ENCODE peak calls at places on chromosomes 12 and 14, in four cellular contexts. A, R, Z and L are unnamed samples.

GRCh38 chr14:105332352-105332874 is 17.9 kb downstream of the PACS2 start:
- DNase-seq in A (no peak), R (no peak), Z (no peak), L (no peak)

GRCh38 chr14:59268011-59268410 is 79.5 kb downstream of the DAAM1 start:
- DNase-seq in A (no peak), R (no peak), Z (no peak), L (no peak)

GRCh38 chr12:47757360-47757839 is 1.3 kb downstream of the RAPGEF3 start:
- DNase-seq in A (no peak), R (no peak), Z (no peak), L (no peak)

GRCh38 chr12:116559330-116560080 is at the start of gene MAP1LC3B2:
- DNase-seq in A (no peak), R (peak; percentile 56), Z (peak; percentile 39), L (peak; percentile 19)

GRCh38 chr12:61750604-61751003 is 509.6 kb upstream of the USP15 start:
- DNase-seq in A (no peak), R (no peak), Z (no peak), L (peak; percentile 6)

GRCh38 chr12:83349907-83350611 is 663.4 kb downstream of the TMTC2 start:
- DNase-seq in A (no peak), R (no peak), Z (no peak), L (no peak)

GRCh38 chr12:62291888-62292760 is 31.9 kb downstream of the USP15 start:
- DNase-seq in A (no peak), R (no peak), Z (peak; percentile 43), L (no peak)

GRCh38 chr12:111387747-111388365 is 17.9 kb upstream of the SH2B3 start:
- DNase-seq in A (no peak), R (no peak), Z (no peak), L (no peak)

GRCh38 chr12:12008232-12008850 is 62.4 kb upstream of the BCL2L14 start:
- DNase-seq in A (no peak), R (peak; percentile 73), Z (no peak), L (no peak)

GRCh38 chr12:94616217-94616729 is 34.1 kb downstream of the TMCC3 start:
- DNase-seq in A (peak; percentile 82), R (no peak), Z (no peak), L (peak; percentile 24)

GRCh38 chr14:105061428-105062047 is 3.7 kb downstream of the GPR132 start:
- DNase-seq in A (no peak), R (no peak), Z (no peak), L (no peak)

GRCh38 chr12:108327621-108328371 is 11.3 kb downstream of the CMKLR1 start:
- DNase-seq in A (no peak), R (no peak), Z (no peak), L (no peak)

GRCh38 chr14:21990116-21990515 is 316.5 kb upstream of the OR4E1 start:
- DNase-seq in A (peak; percentile 15), R (no peak), Z (no peak), L (no peak)

GRCh38 chr12:117036046-117036445 is 63.2 kb downstream of the TESC start:
- DNase-seq in A (no peak), R (no peak), Z (no peak), L (no peak)

GRCh38 chr12:21773799-21774198 is 707 bp downstream of the KCNJ8 start:
- DNase-seq in A (no peak), R (no peak), Z (peak; percentile 12), L (no peak)

GRCh38 chr12:116295327-116296263 is 18.1 kb upstream of the MED13L start:
- DNase-seq in A (no peak), R (no peak), Z (peak; percentile 22), L (no peak)

GRCh38 chr12:41014643-41015020 is 173.5 kb upstream of the PDZRN4 start:
- DNase-seq in A (no peak), R (no peak), Z (peak; percentile 0), L (peak; percentile 49)

GRCh38 chr12:121823101-121823726 is 19.4 kb downstream of the SETD1B start:
- DNase-seq in A (no peak), R (no peak), Z (no peak), L (no peak)

GRCh38 chr12:56146492-56147460 is 5.6 kb upstream of the MYL6B start:
- DNase-seq in A (no peak), R (no peak), Z (no peak), L (peak; percentile 59)

GRCh38 chr12:6345319-6346071 is 3.6 kb upstream of the TNFRSF1A start:
- DNase-seq in A (no peak), R (no peak), Z (peak; percentile 99), L (peak; percentile 98)

DNA sequence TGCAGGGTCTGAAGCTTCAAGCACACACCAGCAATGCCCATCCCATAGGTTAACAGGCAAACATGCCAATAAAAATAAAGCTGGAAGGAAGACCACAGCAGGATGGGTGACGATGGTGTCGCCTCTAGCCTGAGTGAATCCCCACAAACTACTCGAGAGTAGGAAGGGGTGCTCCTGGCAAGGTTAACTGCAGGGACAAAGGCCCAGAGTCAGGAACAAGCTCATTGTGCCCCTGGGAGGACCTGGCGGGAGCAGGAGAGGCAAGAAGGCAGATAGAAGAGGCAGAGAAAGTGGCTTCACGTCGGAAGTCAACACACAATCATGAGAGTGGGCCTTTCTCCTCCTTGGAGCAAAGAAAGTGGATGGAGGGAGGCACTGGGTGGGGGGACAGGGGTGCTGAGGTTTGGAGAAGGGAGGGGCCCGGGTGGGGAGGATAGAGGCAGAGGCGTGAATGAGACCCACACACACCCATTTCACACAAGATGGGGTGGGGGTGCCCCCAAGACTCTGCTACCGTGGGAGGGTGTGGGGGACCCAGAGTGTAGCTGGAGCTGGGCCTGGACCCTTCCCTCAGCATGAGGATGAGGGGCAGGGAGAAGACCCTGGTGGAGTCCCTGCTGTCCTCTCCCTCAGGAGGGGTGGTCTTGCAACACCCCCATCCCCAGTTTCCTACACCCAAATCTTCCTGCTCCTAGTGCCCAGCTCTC is 43.1 kb downstream of the DIO3 start:
- DNase-seq in A (no peak), R (no peak), Z (no peak), L (no peak)
- H2AK5ac ChIP-seq in A (no peak overlapping the region), R (no peak overlapping the region), Z (no peak overlapping the region), L (no peak overlapping the region)

DNA sequence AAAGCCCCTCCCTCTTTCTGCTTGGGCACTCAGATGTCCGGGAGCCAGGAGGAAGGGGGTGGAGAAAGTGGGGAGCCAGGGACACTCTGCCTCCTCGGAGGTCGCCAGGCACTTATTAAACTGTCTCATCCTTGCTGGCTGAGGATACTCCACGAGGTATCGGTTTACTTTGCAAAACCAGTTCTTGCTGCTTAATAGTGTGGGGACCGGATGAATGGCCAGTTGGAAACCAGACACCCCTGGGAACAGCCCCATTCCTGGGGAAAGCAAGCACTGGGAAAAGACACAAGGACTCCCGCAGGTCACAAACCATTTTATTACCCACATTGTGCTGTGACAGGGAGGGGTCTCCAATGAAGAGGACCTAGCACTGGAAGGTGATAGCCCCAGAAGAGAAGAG is 34.2 kb downstream of the CCDC88C start:
- DNase-seq in A (no peak), R (no peak), Z (no peak), L (no peak)
- H3K18ac ChIP-seq in A (no peak overlapping the region), R (no peak overlapping the region), Z (no peak overlapping the region), L (no peak overlapping the region)

DNA sequence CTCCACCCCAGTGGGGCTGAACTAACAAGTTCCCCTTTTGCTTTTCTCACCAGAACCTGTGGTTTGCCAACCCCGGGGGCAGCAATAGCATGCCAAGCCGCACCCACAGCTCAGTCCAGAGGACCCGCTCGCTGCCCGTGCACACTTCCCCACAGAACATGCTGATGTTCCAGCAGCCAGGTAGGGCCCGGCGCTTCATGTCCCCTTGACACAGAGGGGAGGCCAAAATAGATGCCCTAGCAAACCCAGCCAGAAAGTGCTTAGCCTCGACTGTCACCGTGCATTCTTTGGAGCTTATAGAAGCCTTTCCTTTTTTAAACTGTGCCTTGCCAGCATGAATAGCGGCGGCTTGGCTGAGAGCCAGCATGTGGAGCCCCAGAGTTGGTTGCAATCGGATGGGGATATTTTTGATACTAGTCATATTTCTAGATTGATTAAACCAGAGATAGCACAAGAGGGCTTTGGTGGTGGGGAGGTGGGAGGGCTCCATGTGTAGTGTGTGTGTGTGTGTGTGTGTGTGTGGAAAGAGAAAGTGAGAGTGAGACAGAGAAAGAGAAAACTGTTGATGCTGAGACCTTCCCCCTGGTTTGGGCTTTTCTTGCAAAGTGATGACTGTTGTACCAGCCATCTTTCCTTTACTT is 126.1 kb downstream of the GCH1 start:
- DNase-seq in A (no peak), R (no peak), Z (peak; percentile 79), L (no peak)
- H3K9ac ChIP-seq in A (no peak overlapping the region), R (no peak overlapping the region), Z (no peak overlapping the region), L (no peak overlapping the region)

DNA sequence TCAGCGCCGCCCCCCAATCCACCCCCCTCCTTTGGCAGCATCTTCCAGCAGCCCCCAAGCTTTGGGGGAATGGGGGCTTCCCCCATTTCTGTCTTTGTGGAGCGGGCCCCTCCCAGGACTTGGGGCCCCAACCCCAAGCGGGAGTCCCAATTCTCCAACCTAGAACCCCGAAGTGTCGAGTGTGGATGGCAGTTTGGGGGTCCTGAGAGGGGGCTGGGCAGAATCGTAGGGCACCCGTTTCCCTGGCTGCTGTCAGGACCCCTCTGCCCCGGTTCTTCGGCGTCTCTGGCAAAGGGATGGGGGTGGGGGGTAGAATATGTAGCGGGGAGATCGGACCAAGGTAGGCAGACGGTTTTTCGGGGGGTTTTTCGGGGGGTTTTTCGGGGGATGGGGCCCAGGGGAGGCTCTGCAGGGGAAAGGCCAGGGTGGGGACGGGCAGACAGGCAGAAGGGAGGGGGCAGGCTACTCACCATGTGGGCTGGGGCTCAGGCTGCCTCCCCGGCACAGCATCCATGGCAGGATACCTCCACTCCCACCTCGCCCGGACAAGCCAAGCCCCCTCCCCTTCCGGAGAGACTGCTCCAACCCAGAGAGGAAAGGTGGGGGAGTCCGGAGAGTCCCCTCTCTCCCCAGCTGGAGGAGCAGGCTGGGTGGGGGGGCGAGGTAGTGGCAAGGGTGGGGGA is 739 bp downstream of the JPH4 start:
- DNase-seq in A (no peak), R (peak; percentile 71), Z (no peak), L (no peak)
- H2AK5ac ChIP-seq in A (no peak overlapping the region), R (no peak overlapping the region), Z (no peak overlapping the region), L (no peak overlapping the region)

DNA sequence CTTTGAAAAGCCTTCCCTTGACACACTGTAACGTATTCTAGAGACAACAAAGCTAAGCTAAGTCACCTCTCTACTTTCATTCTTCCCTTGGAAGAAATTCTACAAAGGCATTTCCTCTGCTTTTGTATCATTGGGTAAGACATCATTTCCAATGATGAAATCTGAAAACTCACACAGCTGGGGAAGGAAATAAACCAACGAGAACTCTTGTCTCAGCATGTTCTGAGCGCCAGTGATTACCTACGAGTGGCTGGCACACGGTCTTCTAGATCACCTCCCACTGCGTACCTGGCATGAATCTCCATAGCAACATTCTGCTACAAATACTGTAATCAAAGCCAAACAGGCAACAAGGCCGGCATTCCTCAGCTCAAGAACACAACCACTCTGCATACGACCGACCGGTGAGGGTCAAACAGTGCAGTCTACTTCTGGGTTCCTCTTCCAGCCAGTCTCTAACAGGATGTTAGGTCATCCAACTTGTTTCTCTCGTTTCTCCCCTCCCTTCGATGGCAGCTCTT is 7.6 kb downstream of the VPS37B start:
- DNase-seq in A (peak; percentile 95), R (no peak), Z (peak; percentile 69), L (peak; percentile 89)
- H3K18ac ChIP-seq in A (no peak overlapping the region), R (no peak overlapping the region), Z (peak overlapping the region; percentile 17), L (peak overlapping the region; percentile 47)

DNA sequence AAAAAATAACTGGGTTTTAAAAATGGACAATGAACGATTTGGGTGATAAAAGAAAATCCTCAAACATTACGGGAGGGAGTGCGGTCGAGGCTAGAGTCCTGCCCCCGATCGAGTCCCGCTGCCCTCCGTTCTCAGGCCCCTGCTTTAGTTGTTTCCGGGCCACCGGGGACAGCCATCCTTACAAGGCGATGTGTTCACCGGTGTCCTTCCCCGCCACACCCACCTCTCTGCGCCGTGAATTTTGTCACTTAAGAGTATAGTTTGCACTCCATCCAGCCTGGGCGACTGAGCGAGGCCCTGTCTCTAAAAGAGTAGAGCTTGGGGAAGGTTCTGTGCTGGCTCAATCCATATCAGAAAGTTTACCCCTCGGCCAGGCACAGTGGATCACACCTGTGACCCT is 2.9 kb downstream of the ULK1 start:
- DNase-seq in A (no peak), R (no peak), Z (no peak), L (no peak)
- H3K9ac ChIP-seq in A (no peak overlapping the region), R (no peak overlapping the region), Z (no peak overlapping the region), L (no peak overlapping the region)